ENCODE peak calls at places on chromosomes 13 and 19, in eight cellular contexts. L, P, D, Y, G, H, C and E are unnamed samples.

GRCh38 chr19:54128441-54128725 is 9.2 kb upstream of the CNOT3 start:
- DNase-seq in D (no peak), G (no peak), L (no peak), H (no peak), C (no peak), P (no peak), Y (no peak), E (no peak)

GRCh38 chr19:42528354-42529247 is at the start of gene CEACAM1:
- DNase-seq in D (no peak), H (no peak), C (no peak), Y (no peak), G (peak; percentile 62), P (peak; percentile 4), L (peak; percentile 64), E (no peak)

GRCh38 chr19:41808663-41809566 is 12.5 kb downstream of the CEACAM3 start:
- DNase-seq in Y (no peak), G (peak; percentile 18), C (no peak), P (no peak), D (no peak), H (no peak), L (no peak), E (no peak)

GRCh38 chr13:91721413-91721812 is 323.0 kb downstream of the GPC5 start:
- DNase-seq in C (no peak), P (no peak), D (no peak), L (no peak), G (no peak), H (no peak), Y (no peak), E (no peak)

GRCh38 chr19:13974073-13974472 is 21.8 kb downstream of the DCAF15 start:
- DNase-seq in H (no peak), Y (no peak), C (no peak), P (peak; percentile 82), D (no peak), L (no peak), G (peak; percentile 31), E (peak; percentile 68)

GRCh38 chr13:98439896-98440295 is 137.0 kb downstream of the STK24 start:
- DNase-seq in L (no peak), G (no peak), P (no peak), D (no peak), H (no peak), Y (no peak), C (no peak), E (no peak)

GRCh38 chr19:47107201-47107952 is 6.2 kb downstream of the ZC3H4 start:
- DNase-seq in P (peak; percentile 2), C (no peak), Y (peak; percentile 31), D (no peak), L (no peak), H (no peak), G (no peak), E (no peak)

GRCh38 chr19:44113784-44114390 is 688 bp downstream of the ZNF225 start:
- DNase-seq in D (no peak), H (no peak), L (no peak), Y (no peak), C (no peak), G (peak; percentile 37), P (no peak), E (peak; percentile 25)

GRCh38 chr13:97627566-97627965 is 193.6 kb downstream of the RAP2A start:
- DNase-seq in P (peak; percentile 19), L (no peak), G (peak; percentile 54), Y (peak; percentile 85), H (peak; percentile 10), C (peak; percentile 79), D (no peak), E (peak; percentile 36)

GRCh38 chr19:9917322-9917721 is 19.0 kb downstream of the OLFM2 start:
- DNase-seq in D (no peak), G (peak; percentile 47), H (no peak), Y (peak; percentile 24), L (peak; percentile 41), P (peak; percentile 80), C (no peak), E (peak; percentile 36)

GRCh38 chr19:12791345-12792047 is at the start of gene JUNB:
- DNase-seq in L (peak; percentile 99), Y (peak; percentile 98), P (peak; percentile 82), C (peak; percentile 94), H (peak; percentile 91), G (peak; percentile 96), D (peak; percentile 86), E (peak; percentile 91)
- TF ChIP-seq CTCF in L (no peak), Y (no peak), P (no peak), C (peak; percentile 14), H (no peak), G (no peak), D (no peak), E (no peak)

DNA sequence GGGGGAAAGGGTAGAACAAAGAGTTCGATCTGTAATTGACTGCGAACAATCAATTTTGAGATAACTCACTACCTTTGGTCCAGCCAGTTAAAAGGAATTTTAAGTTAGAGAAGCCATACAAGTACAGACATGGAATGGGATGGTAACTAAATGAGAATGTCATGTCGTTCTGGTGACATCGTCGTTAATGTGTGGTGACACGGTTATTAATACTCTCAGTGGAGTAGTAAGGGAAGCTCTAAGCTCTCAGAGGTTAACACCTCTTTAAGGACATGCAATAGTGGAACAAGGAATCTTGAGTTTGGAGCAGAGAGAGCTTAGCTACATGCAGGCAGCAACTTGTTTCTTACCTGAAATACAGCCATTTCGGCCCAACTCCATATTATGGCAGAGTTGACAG is 154.9 kb upstream of the KLF12 start:
- DNase-seq in L (no peak), H (no peak), G (no peak), Y (no peak), C (no peak), P (no peak), D (no peak), E (no peak)
- TF ChIP-seq CTCF in L (no peak), H (no peak), G (no peak), Y (no peak), C (no peak), P (no peak), D (no peak), E (no peak)

GRCh38 chr13:111505175-111505777 is 184.8 kb downstream of the TEX29 start:
- DNase-seq in Y (no peak), H (no peak), P (peak; percentile 49), L (no peak), D (no peak), G (peak; percentile 29), C (no peak), E (peak; percentile 66)
- TF ChIP-seq CTCF in Y (no peak), H (no peak), P (peak; percentile 68), L (no peak), D (no peak), G (no peak), C (no peak), E (peak; percentile 63)

DNA sequence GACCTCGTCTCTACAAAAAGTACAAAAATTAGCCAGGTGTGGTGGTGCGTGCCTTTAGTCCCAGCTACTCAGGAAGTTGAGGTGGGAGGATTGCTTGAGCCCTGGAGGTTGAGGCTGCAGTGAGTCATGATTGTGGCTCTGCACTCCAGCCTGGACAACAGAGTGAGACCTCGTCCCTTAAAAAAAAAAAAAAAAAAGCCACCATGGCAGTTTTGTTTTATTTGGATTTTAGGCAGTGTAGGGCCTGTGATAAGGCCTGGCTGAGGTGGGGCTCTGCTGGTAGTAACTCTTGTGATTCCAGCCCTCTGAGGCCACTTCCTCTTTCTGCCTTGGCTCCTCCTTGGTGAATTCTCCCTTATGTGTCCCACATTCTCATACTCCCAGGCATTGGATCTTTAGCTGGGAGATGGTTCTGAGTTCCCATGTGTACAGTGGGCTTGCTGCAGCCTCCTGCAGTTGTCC is 39.2 kb downstream of the GATAD2A start:
- DNase-seq in Y (no peak), P (no peak), H (no peak), G (no peak), D (no peak), C (no peak), L (peak; percentile 56), E (no peak)
- TF ChIP-seq CTCF in Y (no peak), P (no peak), H (no peak), G (no peak), D (no peak), C (no peak), L (no peak), E (no peak)

GRCh38 chr19:30884146-30884812 is 465.0 kb downstream of the TSHZ3 start:
- DNase-seq in P (no peak), C (no peak), G (no peak), D (no peak), Y (no peak), L (no peak), H (no peak), E (no peak)
- TF ChIP-seq CTCF in P (no peak), C (no peak), G (no peak), D (no peak), Y (no peak), L (no peak), H (no peak), E (no peak)

GRCh38 chr19:11159598-11160001 is 4.0 kb upstream of the SPC24 start:
- DNase-seq in Y (no peak), C (no peak), P (no peak), H (no peak), D (no peak), L (no peak), G (no peak), E (no peak)

GRCh38 chr19:11151181-11151580 is 4.4 kb downstream of the SPC24 start:
- DNase-seq in H (no peak), P (no peak), L (no peak), D (no peak), Y (peak; percentile 84), G (peak; percentile 67), C (no peak), E (no peak)

GRCh38 chr19:11152318-11153062 is 3.1 kb downstream of the SPC24 start:
- DNase-seq in H (peak; percentile 59), Y (peak; percentile 71), C (no peak), L (no peak), G (peak; percentile 53), P (no peak), D (no peak), E (no peak)

GRCh38 chr19:11154683-11155047 is 917 bp downstream of the SPC24 start:
- DNase-seq in Y (no peak), G (no peak), D (no peak), C (no peak), L (no peak), H (no peak), P (no peak), E (no peak)

GRCh38 chr19:11155373-11156120 is at the start of gene SPC24:
- DNase-seq in P (peak; percentile 100), G (peak; percentile 98), Y (peak; percentile 98), H (peak; percentile 83), L (peak; percentile 99), C (peak; percentile 98), D (peak; percentile 78), E (peak; percentile 92)
- TF ChIP-seq CTCF in P (no peak), G (no peak), Y (peak; percentile 0), H (no peak), L (peak; percentile 2), C (no peak), D (no peak), E (no peak)

GRCh38 chr13:27797228-27797624 is 4.9 kb downstream of the GSX1 start:
- DNase-seq in L (no peak), D (no peak), C (no peak), H (no peak), P (no peak), G (peak; percentile 49), Y (no peak), E (peak; percentile 77)
- TF ChIP-seq CTCF in L (no peak), D (no peak), C (peak; percentile 35), H (no peak), P (no peak), G (no peak), Y (peak; percentile 17), E (peak; percentile 47)